ENCODE peak calls at places on chromosomes 4 and X, in six cellular contexts. One of them, this sample, is unnamed. For H3K36me3, the result is how much of the 10 kb centered on the place peaks cover.

GRCh38 chrX:72280210-72280882 is 3.3 kb upstream of the RPS4X start:
- DNase-seq in SK-N-MC: no peak
- DNase-seq in body of pancreas: no peak
- DNase-seq in gastrocnemius medialis: no peak
- DNase-seq in adipocyte: no peak
- DNase-seq in heart right ventricle: no peak
- DNase-seq in this sample: no peak

GRCh38 chrX:133979641-133980230 is 5.7 kb downstream of the GPC3 start:
- DNase-seq in SK-N-MC: no peak
- DNase-seq in body of pancreas: no peak
- DNase-seq in gastrocnemius medialis: no peak
- DNase-seq in adipocyte: no peak
- DNase-seq in heart right ventricle: no peak
- DNase-seq in this sample: no peak

GRCh38 chr4:70868778-70869177 is 29.1 kb upstream of the GRSF1 start:
- DNase-seq in SK-N-MC: no peak
- DNase-seq in body of pancreas: no peak
- DNase-seq in gastrocnemius medialis: no peak
- DNase-seq in adipocyte: no peak
- DNase-seq in heart right ventricle: no peak
- DNase-seq in this sample: no peak

GRCh38 chrX:84737471-84737871 is 235.2 kb upstream of the HDX start:
- DNase-seq in SK-N-MC: no peak
- DNase-seq in body of pancreas: no peak
- DNase-seq in gastrocnemius medialis: no peak
- DNase-seq in adipocyte: peak
- DNase-seq in heart right ventricle: no peak
- DNase-seq in this sample: no peak

GRCh38 chr4:183611210-183611830 is 47.7 kb downstream of the RWDD4 start:
- DNase-seq in SK-N-MC: no peak
- DNase-seq in body of pancreas: no peak
- DNase-seq in gastrocnemius medialis: no peak
- DNase-seq in adipocyte: no peak
- DNase-seq in heart right ventricle: no peak
- DNase-seq in this sample: no peak

GRCh38 chr4:139875456-139875855 is 209.8 kb downstream of the MGST2 start:
- DNase-seq in SK-N-MC: no peak
- DNase-seq in body of pancreas: peak
- DNase-seq in gastrocnemius medialis: no peak
- DNase-seq in adipocyte: no peak
- DNase-seq in heart right ventricle: no peak
- DNase-seq in this sample: no peak

GRCh38 chr4:54543088-54543795 is 114.5 kb upstream of the KIT start:
- DNase-seq in SK-N-MC: no peak
- DNase-seq in body of pancreas: no peak
- DNase-seq in gastrocnemius medialis: no peak
- DNase-seq in adipocyte: peak
- DNase-seq in heart right ventricle: no peak
- DNase-seq in this sample: no peak

GRCh38 chr4:38983756-38984647 is 48.2 kb downstream of the TMEM156 start:
- DNase-seq in SK-N-MC: no peak
- DNase-seq in body of pancreas: no peak
- DNase-seq in gastrocnemius medialis: no peak
- DNase-seq in adipocyte: no peak
- DNase-seq in heart right ventricle: no peak
- DNase-seq in this sample: no peak

GRCh38 chr4:48930654-48931053 is 24.1 kb upstream of the OCIAD2 start:
- DNase-seq in SK-N-MC: no peak
- DNase-seq in body of pancreas: no peak
- DNase-seq in gastrocnemius medialis: no peak
- DNase-seq in adipocyte: no peak
- DNase-seq in heart right ventricle: no peak
- DNase-seq in this sample: no peak

GRCh38 chrX:138775501-138775900 is 64.0 kb upstream of the FGF13 start:
- DNase-seq in SK-N-MC: no peak
- DNase-seq in body of pancreas: no peak
- DNase-seq in gastrocnemius medialis: no peak
- DNase-seq in adipocyte: peak
- DNase-seq in heart right ventricle: no peak
- DNase-seq in this sample: no peak

GRCh38 chrX:74865725-74866124 is 59.5 kb downstream of the NEXMIF start:
- DNase-seq in SK-N-MC: no peak
- DNase-seq in body of pancreas: no peak
- DNase-seq in gastrocnemius medialis: no peak
- DNase-seq in adipocyte: no peak
- DNase-seq in heart right ventricle: no peak
- DNase-seq in this sample: no peak

GRCh38 chrX:151391722-151392121 is 5.3 kb upstream of the VMA21 start:
- DNase-seq in SK-N-MC: no peak
- DNase-seq in body of pancreas: no peak
- DNase-seq in gastrocnemius medialis: no peak
- DNase-seq in adipocyte: no peak
- DNase-seq in heart right ventricle: no peak
- DNase-seq in this sample: no peak

GRCh38 chr4:15875663-15876460 is 62.7 kb downstream of the FGFBP1 start:
- DNase-seq in SK-N-MC: no peak
- DNase-seq in body of pancreas: no peak
- DNase-seq in gastrocnemius medialis: no peak
- DNase-seq in adipocyte: no peak
- DNase-seq in heart right ventricle: no peak
- DNase-seq in this sample: no peak

GRCh38 chr4:56656346-56656643 is 24.8 kb downstream of the HOPX start:
- DNase-seq in SK-N-MC: no peak
- DNase-seq in body of pancreas: peak
- DNase-seq in gastrocnemius medialis: no peak
- DNase-seq in adipocyte: peak
- DNase-seq in heart right ventricle: peak
- DNase-seq in this sample: no peak

GRCh38 chr4:139728840-139729239 is 63.2 kb downstream of the MGST2 start:
- DNase-seq in SK-N-MC: no peak
- DNase-seq in body of pancreas: peak
- DNase-seq in gastrocnemius medialis: no peak
- DNase-seq in adipocyte: no peak
- DNase-seq in heart right ventricle: no peak
- DNase-seq in this sample: no peak

GRCh38 chr4:141977433-141977832 is 341.1 kb downstream of the IL15 start:
- DNase-seq in SK-N-MC: no peak
- DNase-seq in body of pancreas: no peak
- DNase-seq in gastrocnemius medialis: no peak
- DNase-seq in adipocyte: no peak
- DNase-seq in heart right ventricle: no peak
- DNase-seq in this sample: no peak

GRCh38 chr4:48490012-48490679 is at the start of gene ZAR1:
- DNase-seq in SK-N-MC: no peak
- DNase-seq in body of pancreas: no peak
- DNase-seq in gastrocnemius medialis: no peak
- DNase-seq in adipocyte: no peak
- DNase-seq in heart right ventricle: peak
- DNase-seq in this sample: no peak

GRCh38 chr4:26885912-26886274 is 25.3 kb downstream of the STIM2 start:
- DNase-seq in SK-N-MC: no peak
- DNase-seq in body of pancreas: no peak
- DNase-seq in gastrocnemius medialis: peak
- DNase-seq in adipocyte: no peak
- DNase-seq in heart right ventricle: no peak
- DNase-seq in this sample: no peak

GRCh38 chrX:68843992-68844391 is 15.2 kb downstream of the EFNB1 start:
- DNase-seq in SK-N-MC: no peak
- DNase-seq in body of pancreas: no peak
- DNase-seq in gastrocnemius medialis: no peak
- DNase-seq in adipocyte: no peak
- DNase-seq in heart right ventricle: no peak
- DNase-seq in this sample: no peak

GRCh38 chr4:53748328-53748772 is 157.1 kb upstream of the LNX1 start:
- DNase-seq in SK-N-MC: no peak
- DNase-seq in body of pancreas: no peak
- DNase-seq in gastrocnemius medialis: no peak
- DNase-seq in adipocyte: no peak
- DNase-seq in heart right ventricle: no peak
- DNase-seq in this sample: no peak

GRCh38 chrX:129545408-129545807 is 5.3 kb downstream of the OCRL start:
- DNase-seq in SK-N-MC: no peak
- DNase-seq in body of pancreas: no peak
- DNase-seq in gastrocnemius medialis: no peak
- DNase-seq in adipocyte: no peak
- DNase-seq in heart right ventricle: no peak
- DNase-seq in this sample: no peak

GRCh38 chr4:2830632-2831610 is 12.7 kb upstream of the ADD1 start:
- DNase-seq in SK-N-MC: no peak
- DNase-seq in body of pancreas: peak
- DNase-seq in gastrocnemius medialis: no peak
- DNase-seq in adipocyte: no peak
- DNase-seq in heart right ventricle: no peak
- DNase-seq in this sample: no peak

GRCh38 chr4:2828758-2829181 is 14.9 kb upstream of the ADD1 start:
- DNase-seq in SK-N-MC: no peak
- DNase-seq in body of pancreas: peak
- DNase-seq in gastrocnemius medialis: no peak
- DNase-seq in adipocyte: no peak
- DNase-seq in heart right ventricle: no peak
- DNase-seq in this sample: peak

GRCh38 chr4:2831611-2832308 is 11.9 kb upstream of the ADD1 start:
- DNase-seq in SK-N-MC: no peak
- DNase-seq in body of pancreas: peak
- DNase-seq in gastrocnemius medialis: no peak
- DNase-seq in adipocyte: no peak
- DNase-seq in heart right ventricle: no peak
- DNase-seq in this sample: no peak

GRCh38 chr4:2829321-2829932 is 14.2 kb upstream of the ADD1 start:
- DNase-seq in SK-N-MC: no peak
- DNase-seq in body of pancreas: peak
- DNase-seq in gastrocnemius medialis: no peak
- DNase-seq in adipocyte: no peak
- DNase-seq in heart right ventricle: no peak
- DNase-seq in this sample: no peak

GRCh38 chr4:2829933-2830451 is 13.7 kb upstream of the ADD1 start:
- DNase-seq in SK-N-MC: no peak
- DNase-seq in body of pancreas: peak
- DNase-seq in gastrocnemius medialis: no peak
- DNase-seq in adipocyte: no peak
- DNase-seq in heart right ventricle: no peak
- DNase-seq in this sample: no peak
- H3K36me3 ChIP-seq in SK-N-MC: under half
- H3K36me3 ChIP-seq in body of pancreas: under half
- H3K36me3 ChIP-seq in gastrocnemius medialis: under half
- H3K36me3 ChIP-seq in adipocyte: half or more
- H3K36me3 ChIP-seq in heart right ventricle: half or more
- H3K36me3 ChIP-seq in this sample: under half

GRCh38 chr4:121270384-121270783 is 106.3 kb upstream of the TNIP3 start:
- DNase-seq in SK-N-MC: no peak
- DNase-seq in body of pancreas: no peak
- DNase-seq in gastrocnemius medialis: no peak
- DNase-seq in adipocyte: peak
- DNase-seq in heart right ventricle: no peak
- DNase-seq in this sample: no peak
- H3K36me3 ChIP-seq in SK-N-MC: under half
- H3K36me3 ChIP-seq in body of pancreas: under half
- H3K36me3 ChIP-seq in gastrocnemius medialis: under half
- H3K36me3 ChIP-seq in adipocyte: under half
- H3K36me3 ChIP-seq in heart right ventricle: under half
- H3K36me3 ChIP-seq in this sample: under half

GRCh38 chr4:73139245-73139644 is 69.7 kb upstream of the COX18 start:
- DNase-seq in SK-N-MC: no peak
- DNase-seq in body of pancreas: no peak
- DNase-seq in gastrocnemius medialis: no peak
- DNase-seq in adipocyte: no peak
- DNase-seq in heart right ventricle: no peak
- DNase-seq in this sample: no peak

GRCh38 chr4:73137121-73137520 is 67.6 kb upstream of the COX18 start:
- DNase-seq in SK-N-MC: no peak
- DNase-seq in body of pancreas: no peak
- DNase-seq in gastrocnemius medialis: no peak
- DNase-seq in adipocyte: no peak
- DNase-seq in heart right ventricle: no peak
- DNase-seq in this sample: no peak

GRCh38 chr4:73129319-73129718 is 59.8 kb upstream of the COX18 start:
- DNase-seq in SK-N-MC: no peak
- DNase-seq in body of pancreas: no peak
- DNase-seq in gastrocnemius medialis: no peak
- DNase-seq in adipocyte: no peak
- DNase-seq in heart right ventricle: no peak
- DNase-seq in this sample: no peak

GRCh38 chr4:73131281-73131680 is 61.8 kb upstream of the COX18 start:
- DNase-seq in SK-N-MC: no peak
- DNase-seq in body of pancreas: no peak
- DNase-seq in gastrocnemius medialis: no peak
- DNase-seq in adipocyte: no peak
- DNase-seq in heart right ventricle: no peak
- DNase-seq in this sample: no peak

DNA sequence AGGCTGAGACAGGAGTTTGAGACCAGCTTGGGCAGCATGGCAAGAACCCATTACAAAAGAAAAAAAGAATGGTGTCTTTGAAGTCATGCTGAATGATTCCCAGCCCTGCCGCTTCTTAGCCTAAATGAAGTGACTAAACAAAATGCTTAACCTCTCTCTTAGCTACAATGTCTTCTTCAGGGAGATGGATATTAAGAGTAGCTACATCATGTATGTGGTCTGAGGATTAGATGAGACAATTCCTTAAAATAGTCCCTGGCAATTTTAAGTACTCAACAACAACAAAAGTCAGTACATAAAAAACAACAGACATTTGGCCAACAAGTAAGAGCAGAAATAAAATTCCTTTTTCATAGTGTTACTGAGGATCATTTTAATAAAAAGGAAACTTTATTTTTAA is 64.3 kb upstream of the COX18 start:
- DNase-seq in SK-N-MC: no peak
- DNase-seq in body of pancreas: no peak
- DNase-seq in gastrocnemius medialis: no peak
- DNase-seq in adipocyte: no peak
- DNase-seq in heart right ventricle: no peak
- DNase-seq in this sample: no peak
- H3K36me3 ChIP-seq in SK-N-MC: half or more
- H3K36me3 ChIP-seq in body of pancreas: under half
- H3K36me3 ChIP-seq in gastrocnemius medialis: under half
- H3K36me3 ChIP-seq in adipocyte: half or more
- H3K36me3 ChIP-seq in heart right ventricle: half or more
- H3K36me3 ChIP-seq in this sample: under half

GRCh38 chr4:99077177-99077576 is 11.4 kb downstream of the ADH5 start:
- DNase-seq in SK-N-MC: no peak
- DNase-seq in body of pancreas: no peak
- DNase-seq in gastrocnemius medialis: no peak
- DNase-seq in adipocyte: no peak
- DNase-seq in heart right ventricle: no peak
- DNase-seq in this sample: no peak

GRCh38 chr4:99076292-99076976 is 12.2 kb downstream of the ADH5 start:
- DNase-seq in SK-N-MC: no peak
- DNase-seq in body of pancreas: no peak
- DNase-seq in gastrocnemius medialis: no peak
- DNase-seq in adipocyte: no peak
- DNase-seq in heart right ventricle: no peak
- DNase-seq in this sample: no peak

GRCh38 chr4:99078336-99078735 is 10.3 kb downstream of the ADH5 start:
- DNase-seq in SK-N-MC: no peak
- DNase-seq in body of pancreas: no peak
- DNase-seq in gastrocnemius medialis: no peak
- DNase-seq in adipocyte: no peak
- DNase-seq in heart right ventricle: no peak
- DNase-seq in this sample: no peak

GRCh38 chr4:99079625-99080295 is 8.8 kb downstream of the ADH5 start:
- DNase-seq in SK-N-MC: no peak
- DNase-seq in body of pancreas: no peak
- DNase-seq in gastrocnemius medialis: no peak
- DNase-seq in adipocyte: no peak
- DNase-seq in heart right ventricle: no peak
- DNase-seq in this sample: no peak

GRCh38 chr4:99078931-99079624 is 9.5 kb downstream of the ADH5 start:
- DNase-seq in SK-N-MC: no peak
- DNase-seq in body of pancreas: no peak
- DNase-seq in gastrocnemius medialis: no peak
- DNase-seq in adipocyte: no peak
- DNase-seq in heart right ventricle: no peak
- DNase-seq in this sample: no peak
- H3K36me3 ChIP-seq in SK-N-MC: half or more
- H3K36me3 ChIP-seq in body of pancreas: under half
- H3K36me3 ChIP-seq in gastrocnemius medialis: half or more
- H3K36me3 ChIP-seq in adipocyte: half or more
- H3K36me3 ChIP-seq in heart right ventricle: half or more
- H3K36me3 ChIP-seq in this sample: half or more

This sample was measured in ascending aorta.